ENCODE peak calls at places on chromosome 1, in five cellular contexts. W is SHP77; X is activated CD4-positive, alpha-beta T cell treated with anti-CD3 and anti-CD28 coated beads, Interleukin-2, amount 50 U/mL, for 1 hour; V is fibroblast of lung; E is fibroblast of gingiva. O is an unnamed sample.

GRCh38 chr1:79255421-79255820 is 248.9 kb upstream of the ADGRL4 start:
- DNase-seq in W (no peak), E (no peak), V (no peak), X (no peak), O (no peak)

GRCh38 chr1:150578278-150579109 is 916 bp downstream of the MCL1 start:
- DNase-seq in V (peak; percentile 92), X (no peak), E (peak; percentile 79), W (peak; percentile 54), O (peak; percentile 86)

GRCh38 chr1:20731057-20731991 is 1.2 kb downstream of the SH2D5 start:
- DNase-seq in V (no peak), W (no peak), E (no peak), X (no peak), O (no peak)

GRCh38 chr1:115624859-115625258 is 16.9 kb upstream of the VANGL1 start:
- DNase-seq in W (no peak), E (no peak), X (no peak), V (no peak), O (no peak)

GRCh38 chr1:65998763-65999583 is 206.3 kb downstream of the PDE4B start:
- DNase-seq in W (no peak), V (no peak), X (no peak), E (no peak), O (no peak)

GRCh38 chr1:14112613-14113012 is 412.6 kb downstream of the PRDM2 start:
- DNase-seq in E (peak; percentile 31), W (no peak), V (no peak), X (no peak), O (no peak)

GRCh38 chr1:100494393-100495084 is 43.4 kb upstream of the GPR88 start:
- DNase-seq in E (no peak), V (peak; percentile 50), X (no peak), W (no peak), O (no peak)

GRCh38 chr1:186536272-186536905 is 75.5 kb upstream of the PDC start:
- DNase-seq in X (no peak), E (peak; percentile 60), W (no peak), V (peak; percentile 32), O (no peak)

GRCh38 chr1:43506233-43506632 is 24.4 kb upstream of the PTPRF start:
- DNase-seq in V (no peak), E (no peak), X (no peak), W (no peak), O (no peak)

GRCh38 chr1:69321311-69321710 is 246.4 kb upstream of the LRRC7 start:
- DNase-seq in V (no peak), X (no peak), W (no peak), E (no peak), O (no peak)

GRCh38 chr1:204431310-204432184 is 19.9 kb upstream of the PPP1R15B start:
- DNase-seq in V (peak; percentile 71), X (peak; percentile 84), E (peak; percentile 76), W (peak; percentile 62), O (no peak)

GRCh38 chr1:46030876-46031660 is 101.4 kb downstream of the PIK3R3 start:
- DNase-seq in X (no peak), W (no peak), V (no peak), E (no peak), O (no peak)

GRCh38 chr1:2492091-2492490 is 16.0 kb downstream of the PLCH2 start:
- DNase-seq in X (no peak), V (no peak), E (no peak), W (no peak), O (no peak)

GRCh38 chr1:206864939-206865671 is at the start of gene IL20:
- DNase-seq in X (peak; percentile 90), W (peak; percentile 52), V (peak; percentile 45), E (peak; percentile 84), O (peak; percentile 71)

GRCh38 chr1:168628807-168629206 is 52.4 kb downstream of the XCL1 start:
- DNase-seq in V (peak; percentile 98), E (no peak), W (no peak), X (no peak), O (no peak)

GRCh38 chr1:184049291-184049690 is 2.2 kb upstream of the TSEN15 start:
- DNase-seq in W (no peak), V (no peak), X (no peak), E (no peak), O (no peak)

GRCh38 chr1:32754282-32755097 is 51.9 kb upstream of the SYNC start:
- DNase-seq in E (peak; percentile 12), X (peak; percentile 34), V (peak; percentile 60), W (no peak), O (no peak)

GRCh38 chr1:106926748-106927582 is 129.5 kb upstream of the PRMT6 start:
- DNase-seq in X (no peak), E (peak; percentile 4), W (no peak), V (peak; percentile 20), O (no peak)

GRCh38 chr1:101377436-101377835 is 140.6 kb downstream of the S1PR1 start:
- DNase-seq in E (no peak), X (no peak), V (no peak), W (no peak), O (no peak)

GRCh38 chr1:51300270-51300669 is 30.1 kb downstream of the TTC39A start:
- DNase-seq in E (no peak), W (no peak), X (no peak), V (no peak), O (no peak)

GRCh38 chr1:170634819-170635410 is 29.0 kb upstream of the PRRX1 start:
- DNase-seq in W (no peak), V (peak; percentile 50), E (no peak), X (no peak), O (no peak)

GRCh38 chr1:211541715-211542477 is 37.1 kb downstream of the SLC30A1 start:
- DNase-seq in E (no peak), W (no peak), V (peak; percentile 43), X (peak; percentile 5), O (peak; percentile 33)

GRCh38 chr1:211345719-211346118 is 19.1 kb downstream of the TRAF5 start:
- DNase-seq in W (no peak), V (peak; percentile 49), E (no peak), X (no peak), O (no peak)

GRCh38 chr1:29240986-29241385 is 4.7 kb downstream of the PTPRU start:
- DNase-seq in E (no peak), V (no peak), W (no peak), X (no peak), O (no peak)

GRCh38 chr1:181216571-181216994 is 128.1 kb downstream of the IER5 start:
- DNase-seq in V (no peak), E (no peak), X (no peak), W (no peak), O (no peak)

GRCh38 chr1:55631508-55631907 is 416.3 kb upstream of the USP24 start:
- DNase-seq in E (peak; percentile 36), W (no peak), V (peak; percentile 37), X (no peak), O (peak; percentile 56)

GRCh38 chr1:219699870-219700269 is 87.0 kb upstream of the ZC3H11B start:
- DNase-seq in W (no peak), E (no peak), V (peak; percentile 97), X (no peak), O (no peak)

O was measured in stromal cell of bone marrow.